ENCODE peak calls at places on chromosomes 13 and 19, in four cellular contexts. One of them, this sample, is unnamed. For H3K27me3, the result is how much of the 10 kb centered on the place peaks cover.

GRCh38 chr19:641702-642101 is 2.0 kb downstream of the FGF22 start:
- DNase-seq in Peyer's patch: no peak
- DNase-seq in pancreas: no peak
- DNase-seq in PC-3: no peak
- DNase-seq in this sample: no peak

GRCh38 chr13:37648604-37649003 is 50.0 kb upstream of the POSTN start:
- DNase-seq in Peyer's patch: no peak
- DNase-seq in pancreas: no peak
- DNase-seq in PC-3: peak
- DNase-seq in this sample: no peak

GRCh38 chr13:60370343-60370742 is 26.7 kb upstream of the TDRD3 start:
- DNase-seq in Peyer's patch: no peak
- DNase-seq in pancreas: no peak
- DNase-seq in PC-3: no peak
- DNase-seq in this sample: no peak

GRCh38 chr13:55298201-55298600 is 1842.5 kb upstream of the PRR20A start:
- DNase-seq in Peyer's patch: no peak
- DNase-seq in pancreas: no peak
- DNase-seq in PC-3: no peak
- DNase-seq in this sample: no peak

GRCh38 chr13:27174766-27175455 is 3.3 kb upstream of the USP12 start:
- DNase-seq in Peyer's patch: no peak
- DNase-seq in pancreas: no peak
- DNase-seq in PC-3: no peak
- DNase-seq in this sample: no peak

GRCh38 chr19:41339936-41340335 is 13.8 kb downstream of the TGFB1 start:
- DNase-seq in Peyer's patch: no peak
- DNase-seq in pancreas: no peak
- DNase-seq in PC-3: peak
- DNase-seq in this sample: no peak

GRCh38 chr13:111548805-111549204 is 228.4 kb downstream of the TEX29 start:
- DNase-seq in Peyer's patch: no peak
- DNase-seq in pancreas: no peak
- DNase-seq in PC-3: no peak
- DNase-seq in this sample: no peak

GRCh38 chr13:111460548-111461444 is 140.4 kb downstream of the TEX29 start:
- DNase-seq in Peyer's patch: no peak
- DNase-seq in pancreas: no peak
- DNase-seq in PC-3: peak
- DNase-seq in this sample: no peak

GRCh38 chr13:34258646-34259386 is 440.9 kb downstream of the RFC3 start:
- DNase-seq in Peyer's patch: no peak
- DNase-seq in pancreas: no peak
- DNase-seq in PC-3: no peak
- DNase-seq in this sample: no peak

GRCh38 chr19:39362682-39363657 is 20.7 kb downstream of the SAMD4B start:
- DNase-seq in Peyer's patch: no peak
- DNase-seq in pancreas: no peak
- DNase-seq in PC-3: peak
- DNase-seq in this sample: no peak

GRCh38 chr19:31772915-31773314 is 423.7 kb upstream of the TSHZ3 start:
- DNase-seq in Peyer's patch: no peak
- DNase-seq in pancreas: no peak
- DNase-seq in PC-3: no peak
- DNase-seq in this sample: no peak

GRCh38 chr13:111880185-111880584 is 186.8 kb upstream of the SOX1 start:
- DNase-seq in Peyer's patch: peak
- DNase-seq in pancreas: no peak
- DNase-seq in PC-3: no peak
- DNase-seq in this sample: no peak

GRCh38 chr13:111187879-111188643 is 73.0 kb downstream of the ARHGEF7 start:
- DNase-seq in Peyer's patch: no peak
- DNase-seq in pancreas: no peak
- DNase-seq in PC-3: peak
- DNase-seq in this sample: no peak

GRCh38 chr19:2059422-2060201 is 8.6 kb upstream of the MKNK2 start:
- DNase-seq in Peyer's patch: no peak
- DNase-seq in pancreas: peak
- DNase-seq in PC-3: peak
- DNase-seq in this sample: no peak

GRCh38 chr13:50078512-50079277 is 63.5 kb downstream of the KCNRG start:
- DNase-seq in Peyer's patch: no peak
- DNase-seq in pancreas: no peak
- DNase-seq in PC-3: no peak
- DNase-seq in this sample: no peak
- H3K27ac ChIP-seq in Peyer's patch: no peak
- H3K27ac ChIP-seq in pancreas: peak
- H3K27ac ChIP-seq in PC-3: peak
- H3K27ac ChIP-seq in this sample: no peak

DNA sequence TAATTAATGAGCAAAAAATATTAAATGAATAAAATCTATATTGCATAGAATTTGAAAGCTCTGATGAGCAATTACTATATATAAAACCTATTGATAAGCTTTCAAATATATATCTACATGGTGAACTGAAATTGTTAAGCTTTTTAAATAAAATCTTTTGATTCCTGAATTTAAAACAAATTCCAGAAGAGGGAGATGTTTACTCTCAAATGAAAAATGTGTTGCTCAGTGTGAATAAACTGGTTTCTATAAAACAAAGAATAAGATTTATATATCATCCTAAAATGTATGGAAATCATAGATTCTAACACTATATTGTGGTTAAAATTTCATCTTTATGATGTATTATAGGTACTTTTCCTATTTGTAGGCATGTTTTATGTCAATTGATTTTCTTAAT is 171.5 kb upstream of the SLITRK6 start:
- DNase-seq in Peyer's patch: no peak
- DNase-seq in pancreas: no peak
- DNase-seq in PC-3: peak
- DNase-seq in this sample: no peak
- TF ChIP-seq CTCF in Peyer's patch: no peak
- TF ChIP-seq CTCF in pancreas: no peak
- TF ChIP-seq CTCF in PC-3: peak
- TF ChIP-seq CTCF in this sample: no peak

GRCh38 chr19:19134687-19135158 is 3.6 kb downstream of the TMEM161A start:
- DNase-seq in Peyer's patch: no peak
- DNase-seq in pancreas: peak
- DNase-seq in PC-3: no peak
- DNase-seq in this sample: peak

GRCh38 chr19:19133985-19134384 is 4.3 kb downstream of the TMEM161A start:
- DNase-seq in Peyer's patch: no peak
- DNase-seq in pancreas: no peak
- DNase-seq in PC-3: no peak
- DNase-seq in this sample: no peak

GRCh38 chr19:19137556-19138109 is 645 bp downstream of the TMEM161A start:
- DNase-seq in Peyer's patch: no peak
- DNase-seq in pancreas: peak
- DNase-seq in PC-3: no peak
- DNase-seq in this sample: no peak

GRCh38 chr19:19131989-19132388 is 6.3 kb downstream of the TMEM161A start:
- DNase-seq in Peyer's patch: no peak
- DNase-seq in pancreas: no peak
- DNase-seq in PC-3: no peak
- DNase-seq in this sample: no peak

DNA sequence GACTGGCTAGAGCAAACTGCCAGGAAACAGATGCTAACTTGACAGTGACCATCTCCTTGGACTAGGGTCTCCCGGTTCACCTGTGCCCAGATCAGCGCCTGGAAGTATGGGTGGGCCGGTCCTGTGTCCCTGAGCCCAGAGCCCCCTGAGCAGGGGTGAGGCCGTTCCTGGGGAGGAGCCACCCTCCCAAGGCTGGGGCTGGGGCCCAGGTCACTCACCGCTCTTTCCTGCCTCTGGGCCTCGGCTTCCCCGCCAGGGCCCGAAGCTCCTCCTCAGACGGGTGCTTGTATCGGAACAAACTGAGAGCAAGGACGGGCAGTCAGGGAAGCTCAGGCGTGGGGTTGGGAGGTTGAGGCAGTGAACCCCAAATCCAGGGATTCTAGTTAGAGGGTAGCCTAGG is 5.4 kb downstream of the TMEM161A start:
- DNase-seq in Peyer's patch: no peak
- DNase-seq in pancreas: no peak
- DNase-seq in PC-3: no peak
- DNase-seq in this sample: no peak
- H3K27me3 ChIP-seq in Peyer's patch: under half
- H3K27me3 ChIP-seq in pancreas: under half
- H3K27me3 ChIP-seq in PC-3: under half
- H3K27me3 ChIP-seq in this sample: under half

GRCh38 chr19:45901432-45901903 is 945 bp downstream of the MYPOP start:
- DNase-seq in Peyer's patch: no peak
- DNase-seq in pancreas: peak
- DNase-seq in PC-3: no peak
- DNase-seq in this sample: no peak

GRCh38 chr19:45900661-45901431 is 1.6 kb downstream of the MYPOP start:
- DNase-seq in Peyer's patch: no peak
- DNase-seq in pancreas: peak
- DNase-seq in PC-3: no peak
- DNase-seq in this sample: no peak

GRCh38 chr19:45899919-45900589 is 2.4 kb downstream of the MYPOP start:
- DNase-seq in Peyer's patch: no peak
- DNase-seq in pancreas: no peak
- DNase-seq in PC-3: no peak
- DNase-seq in this sample: no peak

GRCh38 chr19:45902651-45903625 is 525 bp upstream of the MYPOP start:
- DNase-seq in Peyer's patch: peak
- DNase-seq in pancreas: peak
- DNase-seq in PC-3: peak
- DNase-seq in this sample: peak

GRCh38 chr19:45901912-45902650 is at the start of gene MYPOP:
- DNase-seq in Peyer's patch: no peak
- DNase-seq in pancreas: no peak
- DNase-seq in PC-3: no peak
- DNase-seq in this sample: no peak
- H3K27ac ChIP-seq in Peyer's patch: peak
- H3K27ac ChIP-seq in pancreas: peak
- H3K27ac ChIP-seq in PC-3: no peak
- H3K27ac ChIP-seq in this sample: peak

GRCh38 chr13:66994097-66994496 is 236.0 kb downstream of the PCDH9 start:
- DNase-seq in Peyer's patch: peak
- DNase-seq in pancreas: peak
- DNase-seq in PC-3: no peak
- DNase-seq in this sample: no peak
- TF ChIP-seq CTCF in Peyer's patch: no peak
- TF ChIP-seq CTCF in pancreas: peak
- TF ChIP-seq CTCF in PC-3: no peak
- TF ChIP-seq CTCF in this sample: no peak

DNA sequence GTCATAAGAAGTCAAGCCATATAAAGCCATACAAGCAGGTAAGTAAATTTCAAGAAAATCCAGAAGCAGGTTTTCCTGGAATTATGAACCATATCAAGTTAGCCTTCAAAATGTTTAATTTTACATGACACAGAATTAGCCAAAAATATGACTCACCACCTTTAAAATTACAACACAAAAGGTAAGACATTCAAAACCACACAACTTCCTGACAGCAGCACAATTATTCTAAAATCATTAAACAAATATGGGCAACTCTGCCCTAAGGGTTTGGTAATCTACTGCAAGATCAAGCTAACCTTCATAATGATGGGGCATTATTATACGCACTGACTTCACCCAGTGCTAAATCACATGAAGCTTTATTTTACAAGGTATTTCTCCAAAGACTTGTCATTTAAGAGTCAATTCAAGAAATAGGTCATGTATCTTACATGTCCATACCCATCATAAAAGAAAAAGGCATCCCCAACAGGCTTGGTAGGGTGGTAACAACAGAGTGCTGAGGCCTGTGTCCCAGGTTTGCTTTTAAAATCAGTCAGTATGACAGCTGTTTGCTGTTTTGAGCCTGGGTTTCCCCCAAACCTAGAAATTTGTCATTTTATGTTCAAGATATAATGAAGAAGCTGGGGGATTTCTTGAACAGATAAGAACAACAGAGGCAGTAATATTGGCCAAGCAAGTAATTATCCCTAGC is 15.2 kb downstream of the RCBTB1 start:
- DNase-seq in Peyer's patch: no peak
- DNase-seq in pancreas: no peak
- DNase-seq in PC-3: peak
- DNase-seq in this sample: no peak
- H3K27me3 ChIP-seq in Peyer's patch: under half
- H3K27me3 ChIP-seq in pancreas: under half
- H3K27me3 ChIP-seq in PC-3: under half
- H3K27me3 ChIP-seq in this sample: under half

DNA sequence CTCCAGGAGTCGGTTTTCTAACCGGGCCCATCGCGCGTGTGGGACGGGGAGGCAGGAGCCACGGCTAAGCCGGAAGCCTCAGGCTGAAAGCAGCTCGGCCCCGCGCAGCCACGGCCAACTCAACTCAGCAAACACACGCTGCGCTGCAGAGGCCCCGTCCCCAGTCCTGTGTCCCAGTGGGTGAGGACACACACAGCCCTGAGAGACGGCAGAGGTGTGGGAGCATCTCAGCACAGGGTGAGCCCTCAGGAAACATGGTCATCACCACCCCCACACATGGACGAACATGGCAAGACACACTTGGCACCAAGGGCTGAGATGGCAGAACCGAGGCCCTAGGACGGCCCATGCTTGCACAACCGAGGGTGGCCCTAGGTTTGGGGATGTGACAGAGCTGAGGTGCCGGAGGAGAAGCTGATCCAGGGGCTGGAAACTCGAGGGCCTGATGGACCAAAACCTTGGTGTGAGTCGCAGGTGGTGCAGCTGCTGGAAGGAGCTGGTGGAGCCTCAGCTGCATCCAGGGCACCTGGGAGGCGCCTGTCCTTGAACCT is 29.0 kb upstream of the C13orf46 start:
- DNase-seq in Peyer's patch: no peak
- DNase-seq in pancreas: peak
- DNase-seq in PC-3: no peak
- DNase-seq in this sample: no peak
- H3K27ac ChIP-seq in Peyer's patch: no peak
- H3K27ac ChIP-seq in pancreas: no peak
- H3K27ac ChIP-seq in PC-3: no peak
- H3K27ac ChIP-seq in this sample: no peak

GRCh38 chr13:21676611-21677021 is 5.7 kb downstream of the FGF9 start:
- DNase-seq in Peyer's patch: no peak
- DNase-seq in pancreas: peak
- DNase-seq in PC-3: no peak
- DNase-seq in this sample: no peak
- TF ChIP-seq CTCF in Peyer's patch: no peak
- TF ChIP-seq CTCF in pancreas: no peak
- TF ChIP-seq CTCF in PC-3: no peak
- TF ChIP-seq CTCF in this sample: no peak

DNA sequence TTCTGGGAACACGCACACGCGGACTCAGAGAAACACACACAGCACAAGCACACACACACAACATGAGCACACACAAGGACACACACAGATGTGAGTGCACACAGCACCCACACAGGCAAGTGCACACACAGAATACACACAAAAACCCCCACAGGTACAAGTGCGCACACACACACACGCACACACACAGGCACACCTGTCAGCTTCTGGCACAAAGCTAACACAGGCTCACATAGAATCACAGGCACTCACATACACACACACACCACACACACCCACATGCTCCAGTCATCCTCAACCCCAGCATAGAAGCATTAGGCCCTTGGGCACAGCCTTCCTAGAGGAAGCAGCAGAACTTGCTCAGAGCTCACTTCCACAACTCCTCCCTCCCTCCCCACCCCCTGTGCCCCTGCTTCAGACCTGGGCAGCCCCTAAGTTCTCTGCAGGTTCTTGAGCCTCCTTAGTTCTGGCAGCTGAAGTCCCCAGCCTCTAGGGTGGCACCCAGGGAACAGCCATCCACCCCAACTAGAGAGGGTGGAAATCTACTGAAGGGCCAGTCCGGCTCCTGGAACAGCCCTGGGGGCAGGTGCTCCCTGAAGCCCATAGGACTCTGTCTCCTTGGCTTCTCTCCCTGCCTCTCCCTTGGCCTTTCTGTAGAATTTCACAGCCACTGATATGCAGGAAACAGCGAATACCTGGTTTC is 129.9 kb upstream of the VSTM2B start:
- DNase-seq in Peyer's patch: no peak
- DNase-seq in pancreas: no peak
- DNase-seq in PC-3: no peak
- DNase-seq in this sample: no peak
- H3K27me3 ChIP-seq in Peyer's patch: under half
- H3K27me3 ChIP-seq in pancreas: under half
- H3K27me3 ChIP-seq in PC-3: under half
- H3K27me3 ChIP-seq in this sample: under half